ENCODE peak calls at places on chromosomes 3 and 15, in seven cellular contexts. One of them, this sample, is unnamed.

GRCh38 chr15:43187544-43188155 is 2.4 kb downstream of the CCNDBP1 start:
- DNase-seq in upper lobe of left lung: no peak
- DNase-seq in CD8-positive, alpha-beta memory T cell: peak
- DNase-seq in tibial artery: no peak
- DNase-seq in A673: peak
- DNase-seq in dorsolateral prefrontal cortex: no peak
- DNase-seq in aorta: no peak
- DNase-seq in this sample: no peak

GRCh38 chr15:32998979-32999677 is 195.4 kb downstream of the FMN1 start:
- DNase-seq in upper lobe of left lung: no peak
- DNase-seq in CD8-positive, alpha-beta memory T cell: no peak
- DNase-seq in tibial artery: no peak
- DNase-seq in A673: no peak
- DNase-seq in dorsolateral prefrontal cortex: no peak
- DNase-seq in aorta: peak
- DNase-seq in this sample: no peak

GRCh38 chr3:147257972-147258371 is 148.4 kb downstream of the ZIC4 start:
- DNase-seq in upper lobe of left lung: no peak
- DNase-seq in CD8-positive, alpha-beta memory T cell: no peak
- DNase-seq in tibial artery: no peak
- DNase-seq in A673: no peak
- DNase-seq in dorsolateral prefrontal cortex: no peak
- DNase-seq in aorta: no peak
- DNase-seq in this sample: no peak

GRCh38 chr3:39870706-39871105 is 61.3 kb downstream of the MYRIP start:
- DNase-seq in upper lobe of left lung: no peak
- DNase-seq in CD8-positive, alpha-beta memory T cell: no peak
- DNase-seq in tibial artery: no peak
- DNase-seq in A673: no peak
- DNase-seq in dorsolateral prefrontal cortex: no peak
- DNase-seq in aorta: no peak
- DNase-seq in this sample: no peak

GRCh38 chr3:177057768-177058167 is 139.5 kb downstream of the TBL1XR1 start:
- DNase-seq in upper lobe of left lung: no peak
- DNase-seq in CD8-positive, alpha-beta memory T cell: peak
- DNase-seq in tibial artery: no peak
- DNase-seq in A673: peak
- DNase-seq in dorsolateral prefrontal cortex: no peak
- DNase-seq in aorta: no peak
- DNase-seq in this sample: no peak

GRCh38 chr3:54951405-54951804 is 23.5 kb upstream of the LRTM1 start:
- DNase-seq in upper lobe of left lung: peak
- DNase-seq in CD8-positive, alpha-beta memory T cell: no peak
- DNase-seq in tibial artery: peak
- DNase-seq in A673: peak
- DNase-seq in dorsolateral prefrontal cortex: peak
- DNase-seq in aorta: peak
- DNase-seq in this sample: peak

GRCh38 chr15:38613085-38613484 is 48.5 kb upstream of the RASGRP1 start:
- DNase-seq in upper lobe of left lung: no peak
- DNase-seq in CD8-positive, alpha-beta memory T cell: no peak
- DNase-seq in tibial artery: no peak
- DNase-seq in A673: no peak
- DNase-seq in dorsolateral prefrontal cortex: no peak
- DNase-seq in aorta: no peak
- DNase-seq in this sample: no peak

GRCh38 chr3:177629276-177629675 is 432.0 kb upstream of the TBL1XR1 start:
- DNase-seq in upper lobe of left lung: no peak
- DNase-seq in CD8-positive, alpha-beta memory T cell: no peak
- DNase-seq in tibial artery: no peak
- DNase-seq in A673: no peak
- DNase-seq in dorsolateral prefrontal cortex: no peak
- DNase-seq in aorta: no peak
- DNase-seq in this sample: no peak

GRCh38 chr3:20736287-20736686 is 550.3 kb upstream of the SGO1 start:
- DNase-seq in upper lobe of left lung: no peak
- DNase-seq in CD8-positive, alpha-beta memory T cell: no peak
- DNase-seq in tibial artery: no peak
- DNase-seq in A673: no peak
- DNase-seq in dorsolateral prefrontal cortex: no peak
- DNase-seq in aorta: no peak
- DNase-seq in this sample: no peak

GRCh38 chr3:153070153-153070868 is 91.7 kb upstream of the RAP2B start:
- DNase-seq in upper lobe of left lung: no peak
- DNase-seq in CD8-positive, alpha-beta memory T cell: no peak
- DNase-seq in tibial artery: no peak
- DNase-seq in A673: no peak
- DNase-seq in dorsolateral prefrontal cortex: no peak
- DNase-seq in aorta: no peak
- DNase-seq in this sample: no peak

GRCh38 chr15:99454941-99455795 is 110.6 kb upstream of the MEF2A start:
- DNase-seq in upper lobe of left lung: no peak
- DNase-seq in CD8-positive, alpha-beta memory T cell: no peak
- DNase-seq in tibial artery: peak
- DNase-seq in A673: no peak
- DNase-seq in dorsolateral prefrontal cortex: peak
- DNase-seq in aorta: peak
- DNase-seq in this sample: no peak

GRCh38 chr15:63042879-63043340 is 363 bp downstream of the TPM1 start:
- DNase-seq in upper lobe of left lung: no peak
- DNase-seq in CD8-positive, alpha-beta memory T cell: no peak
- DNase-seq in tibial artery: no peak
- DNase-seq in A673: no peak
- DNase-seq in dorsolateral prefrontal cortex: no peak
- DNase-seq in aorta: no peak
- DNase-seq in this sample: no peak
- H3K27ac ChIP-seq in upper lobe of left lung: peak
- H3K27ac ChIP-seq in CD8-positive, alpha-beta memory T cell: no peak
- H3K27ac ChIP-seq in tibial artery: peak
- H3K27ac ChIP-seq in A673: no peak
- H3K27ac ChIP-seq in dorsolateral prefrontal cortex: peak
- H3K27ac ChIP-seq in aorta: peak
- H3K27ac ChIP-seq in this sample: no peak

DNA sequence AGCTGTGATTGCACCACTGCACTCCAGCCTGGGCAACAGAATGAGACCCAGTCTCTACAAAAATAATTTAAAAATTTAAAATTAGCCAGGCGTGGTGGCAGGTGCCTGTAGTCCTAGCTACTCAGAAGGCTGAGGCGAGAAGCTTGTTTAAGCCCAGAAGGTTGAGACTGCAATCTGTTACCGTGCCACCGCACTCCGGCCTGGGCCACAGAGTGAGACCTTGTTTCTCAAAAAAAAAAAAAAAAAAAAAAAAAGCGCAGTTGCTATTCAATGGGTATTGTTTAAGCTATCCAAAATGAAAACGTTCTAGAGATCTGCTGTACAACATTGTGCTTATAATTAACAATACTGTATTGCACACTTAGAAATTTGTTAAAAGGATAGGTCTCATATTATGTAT is 24.0 kb downstream of the ZNF148 start:
- DNase-seq in upper lobe of left lung: no peak
- DNase-seq in CD8-positive, alpha-beta memory T cell: no peak
- DNase-seq in tibial artery: no peak
- DNase-seq in A673: no peak
- DNase-seq in dorsolateral prefrontal cortex: no peak
- DNase-seq in aorta: no peak
- DNase-seq in this sample: no peak
- H3K27ac ChIP-seq in upper lobe of left lung: no peak
- H3K27ac ChIP-seq in CD8-positive, alpha-beta memory T cell: no peak
- H3K27ac ChIP-seq in tibial artery: no peak
- H3K27ac ChIP-seq in A673: no peak
- H3K27ac ChIP-seq in dorsolateral prefrontal cortex: no peak
- H3K27ac ChIP-seq in aorta: no peak
- H3K27ac ChIP-seq in this sample: no peak

GRCh38 chr3:58345457-58345856 is 12.8 kb downstream of the PXK start:
- DNase-seq in upper lobe of left lung: no peak
- DNase-seq in CD8-positive, alpha-beta memory T cell: no peak
- DNase-seq in tibial artery: no peak
- DNase-seq in A673: no peak
- DNase-seq in dorsolateral prefrontal cortex: no peak
- DNase-seq in aorta: no peak
- DNase-seq in this sample: no peak
- H3K27ac ChIP-seq in upper lobe of left lung: no peak
- H3K27ac ChIP-seq in CD8-positive, alpha-beta memory T cell: no peak
- H3K27ac ChIP-seq in tibial artery: no peak
- H3K27ac ChIP-seq in A673: no peak
- H3K27ac ChIP-seq in dorsolateral prefrontal cortex: no peak
- H3K27ac ChIP-seq in aorta: no peak
- H3K27ac ChIP-seq in this sample: no peak

GRCh38 chr15:29711531-29711930 is 110.7 kb downstream of the TJP1 start:
- DNase-seq in upper lobe of left lung: no peak
- DNase-seq in CD8-positive, alpha-beta memory T cell: no peak
- DNase-seq in tibial artery: no peak
- DNase-seq in A673: no peak
- DNase-seq in dorsolateral prefrontal cortex: no peak
- DNase-seq in aorta: no peak
- DNase-seq in this sample: no peak
- H3K27ac ChIP-seq in upper lobe of left lung: no peak
- H3K27ac ChIP-seq in CD8-positive, alpha-beta memory T cell: no peak
- H3K27ac ChIP-seq in tibial artery: no peak
- H3K27ac ChIP-seq in A673: no peak
- H3K27ac ChIP-seq in dorsolateral prefrontal cortex: no peak
- H3K27ac ChIP-seq in aorta: no peak
- H3K27ac ChIP-seq in this sample: no peak

DNA sequence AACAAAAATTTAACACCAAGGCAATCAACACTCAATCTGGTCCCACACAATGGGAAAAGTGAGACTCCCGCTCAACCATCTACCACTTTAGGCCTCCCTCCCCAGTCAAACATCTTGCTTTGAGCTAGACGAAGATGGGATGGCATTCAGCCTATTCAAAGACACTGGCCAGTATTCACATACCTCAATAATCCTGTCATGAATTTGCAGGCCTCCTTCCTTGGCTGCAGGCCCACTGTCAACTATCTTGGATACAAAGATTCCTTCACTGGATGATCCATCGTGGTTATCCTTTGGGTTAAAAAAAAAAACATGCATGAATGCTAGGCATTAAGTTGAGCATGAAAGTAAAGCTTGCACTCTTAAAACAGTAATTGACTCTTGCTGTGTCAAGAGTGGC is 22.6 kb downstream of the PDZRN3 start:
- DNase-seq in upper lobe of left lung: no peak
- DNase-seq in CD8-positive, alpha-beta memory T cell: no peak
- DNase-seq in tibial artery: no peak
- DNase-seq in A673: no peak
- DNase-seq in dorsolateral prefrontal cortex: no peak
- DNase-seq in aorta: no peak
- DNase-seq in this sample: no peak
- H3K27ac ChIP-seq in upper lobe of left lung: no peak
- H3K27ac ChIP-seq in CD8-positive, alpha-beta memory T cell: no peak
- H3K27ac ChIP-seq in tibial artery: no peak
- H3K27ac ChIP-seq in A673: no peak
- H3K27ac ChIP-seq in dorsolateral prefrontal cortex: no peak
- H3K27ac ChIP-seq in aorta: peak
- H3K27ac ChIP-seq in this sample: no peak

GRCh38 chr15:90872481-90873184 is 4.2 kb downstream of the FURIN start:
- DNase-seq in upper lobe of left lung: no peak
- DNase-seq in CD8-positive, alpha-beta memory T cell: no peak
- DNase-seq in tibial artery: no peak
- DNase-seq in A673: peak
- DNase-seq in dorsolateral prefrontal cortex: peak
- DNase-seq in aorta: peak
- DNase-seq in this sample: no peak
- H3K27ac ChIP-seq in upper lobe of left lung: peak
- H3K27ac ChIP-seq in CD8-positive, alpha-beta memory T cell: peak
- H3K27ac ChIP-seq in tibial artery: peak
- H3K27ac ChIP-seq in A673: peak
- H3K27ac ChIP-seq in dorsolateral prefrontal cortex: peak
- H3K27ac ChIP-seq in aorta: peak
- H3K27ac ChIP-seq in this sample: peak

GRCh38 chr3:112308151-112308911 is 14.3 kb upstream of the SLC9C1 start:
- DNase-seq in upper lobe of left lung: no peak
- DNase-seq in CD8-positive, alpha-beta memory T cell: no peak
- DNase-seq in tibial artery: no peak
- DNase-seq in A673: no peak
- DNase-seq in dorsolateral prefrontal cortex: no peak
- DNase-seq in aorta: no peak
- DNase-seq in this sample: no peak
- H3K27ac ChIP-seq in upper lobe of left lung: no peak
- H3K27ac ChIP-seq in CD8-positive, alpha-beta memory T cell: no peak
- H3K27ac ChIP-seq in tibial artery: no peak
- H3K27ac ChIP-seq in A673: no peak
- H3K27ac ChIP-seq in dorsolateral prefrontal cortex: no peak
- H3K27ac ChIP-seq in aorta: no peak
- H3K27ac ChIP-seq in this sample: no peak

GRCh38 chr3:46470831-46471230 is 6.1 kb upstream of the LTF start:
- DNase-seq in upper lobe of left lung: no peak
- DNase-seq in CD8-positive, alpha-beta memory T cell: no peak
- DNase-seq in tibial artery: no peak
- DNase-seq in A673: no peak
- DNase-seq in dorsolateral prefrontal cortex: no peak
- DNase-seq in aorta: no peak
- DNase-seq in this sample: no peak

GRCh38 chr3:46467562-46467961 is 2.9 kb upstream of the LTF start:
- DNase-seq in upper lobe of left lung: no peak
- DNase-seq in CD8-positive, alpha-beta memory T cell: no peak
- DNase-seq in tibial artery: no peak
- DNase-seq in A673: no peak
- DNase-seq in dorsolateral prefrontal cortex: no peak
- DNase-seq in aorta: no peak
- DNase-seq in this sample: no peak

GRCh38 chr3:46466871-46467403 is 2.2 kb upstream of the LTF start:
- DNase-seq in upper lobe of left lung: no peak
- DNase-seq in CD8-positive, alpha-beta memory T cell: no peak
- DNase-seq in tibial artery: no peak
- DNase-seq in A673: no peak
- DNase-seq in dorsolateral prefrontal cortex: no peak
- DNase-seq in aorta: no peak
- DNase-seq in this sample: no peak

GRCh38 chr3:46469680-46470357 is 5.1 kb upstream of the LTF start:
- DNase-seq in upper lobe of left lung: no peak
- DNase-seq in CD8-positive, alpha-beta memory T cell: no peak
- DNase-seq in tibial artery: no peak
- DNase-seq in A673: no peak
- DNase-seq in dorsolateral prefrontal cortex: no peak
- DNase-seq in aorta: no peak
- DNase-seq in this sample: no peak

DNA sequence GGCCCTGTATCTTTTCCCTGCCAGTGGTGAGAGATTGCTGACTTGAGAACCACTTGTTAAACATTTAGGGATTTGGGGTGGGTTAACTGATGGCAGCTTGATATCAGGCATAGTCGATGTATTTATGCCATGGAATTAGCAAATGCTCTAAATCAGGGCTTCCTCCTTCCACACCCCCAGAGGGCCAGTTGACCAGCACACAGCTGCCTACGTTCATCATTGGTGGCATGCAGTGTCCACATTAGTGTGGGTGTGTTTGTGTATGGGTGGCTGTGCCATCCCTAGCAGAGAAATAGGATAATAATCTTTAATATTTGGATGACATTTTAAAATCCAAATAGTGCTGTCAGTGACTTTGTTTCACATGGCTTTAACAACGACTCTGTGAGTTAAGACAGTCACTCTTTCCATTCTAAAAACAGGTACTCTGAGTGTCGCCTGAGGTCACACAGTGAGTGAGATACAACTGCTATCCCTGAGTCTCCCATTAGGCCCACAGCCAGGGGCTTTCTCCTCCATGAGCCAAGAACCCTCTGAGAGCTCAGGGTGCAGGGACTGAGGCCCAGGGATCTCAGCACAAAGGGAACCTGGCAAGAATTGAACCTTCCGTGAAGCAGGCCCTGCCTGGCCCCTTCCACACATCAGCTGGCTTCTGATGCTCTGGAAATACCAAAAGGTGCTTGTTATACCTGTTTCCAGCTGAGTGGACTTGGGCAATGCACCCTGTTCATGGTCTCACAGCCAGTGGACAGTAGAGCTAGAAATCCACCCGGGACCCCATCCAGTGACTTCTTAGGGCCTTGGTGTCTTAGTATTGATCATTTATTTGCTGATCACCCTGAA is 4.3 kb upstream of the LTF start:
- DNase-seq in upper lobe of left lung: no peak
- DNase-seq in CD8-positive, alpha-beta memory T cell: no peak
- DNase-seq in tibial artery: no peak
- DNase-seq in A673: no peak
- DNase-seq in dorsolateral prefrontal cortex: no peak
- DNase-seq in aorta: no peak
- DNase-seq in this sample: no peak
- H3K27ac ChIP-seq in upper lobe of left lung: no peak
- H3K27ac ChIP-seq in CD8-positive, alpha-beta memory T cell: no peak
- H3K27ac ChIP-seq in tibial artery: no peak
- H3K27ac ChIP-seq in A673: no peak
- H3K27ac ChIP-seq in dorsolateral prefrontal cortex: no peak
- H3K27ac ChIP-seq in aorta: no peak
- H3K27ac ChIP-seq in this sample: no peak